ENCODE peak calls at places on chromosomes 3 and 15, in four cellular contexts. F is A549, U is SK-N-SH, Z is GM12878. O is an unnamed sample.

GRCh38 chr3:141255864-141256263 is 24.2 kb downstream of the PXYLP1 start:
- DNase-seq in F (peak; percentile 55), U (no peak), Z (no peak), O (peak; percentile 35)

GRCh38 chr15:57969355-57969754 is 96.2 kb downstream of the ALDH1A2 start:
- DNase-seq in F (peak; percentile 27), U (no peak), Z (no peak), O (no peak)

GRCh38 chr15:77497108-77497737 is 76.5 kb downstream of the HMG20A start:
- DNase-seq in F (no peak), U (peak; percentile 66), Z (no peak), O (no peak)

GRCh38 chr3:119891944-119892721 is 110.2 kb downstream of the NR1I2 start:
- DNase-seq in F (peak; percentile 74), U (peak; percentile 23), Z (peak; percentile 30), O (peak; percentile 55)

GRCh38 chr3:158953131-158953530 is 151.3 kb downstream of the MFSD1 start:
- DNase-seq in F (no peak), U (no peak), Z (no peak), O (no peak)

GRCh38 chr3:73707772-73708171 is 83.0 kb upstream of the PDZRN3 start:
- DNase-seq in F (no peak), U (no peak), Z (no peak), O (no peak)

GRCh38 chr15:99476413-99477222 is 89.2 kb upstream of the MEF2A start:
- DNase-seq in F (peak; percentile 87), U (peak; percentile 78), Z (no peak), O (peak; percentile 73)

GRCh38 chr3:170905862-170906261 is 2.6 kb downstream of the EIF5A2 start:
- DNase-seq in F (no peak), U (no peak), Z (no peak), O (no peak)

GRCh38 chr3:194139085-194139976 is 3.4 kb downstream of the HES1 start:
- DNase-seq in F (peak; percentile 69), U (peak; percentile 83), Z (no peak), O (peak; percentile 52)

GRCh38 chr3:184085389-184085852 is 11.4 kb upstream of the HTR3E start:
- DNase-seq in F (peak; percentile 21), U (no peak), Z (no peak), O (no peak)

GRCh38 chr15:68507447-68507846 is 71.3 kb upstream of the CORO2B start:
- DNase-seq in F (no peak), U (no peak), Z (no peak), O (no peak)

GRCh38 chr15:26065723-26066122 is 202.6 kb upstream of the ATP10A start:
- DNase-seq in F (no peak), U (no peak), Z (no peak), O (no peak)

GRCh38 chr3:158710601-158711000 is 21.7 kb downstream of the RARRES1 start:
- DNase-seq in F (no peak), U (no peak), Z (no peak), O (no peak)

GRCh38 chr15:74311734-74312444 is 55.6 kb downstream of the CYP11A1 start:
- DNase-seq in F (peak; percentile 34), U (peak; percentile 70), Z (no peak), O (peak; percentile 34)

GRCh38 chr3:154758109-154758868 is 321.8 kb upstream of the MME start:
- DNase-seq in F (peak; percentile 25), U (peak; percentile 19), Z (no peak), O (no peak)

GRCh38 chr3:185089343-185089742 is 63.5 kb downstream of the C3orf70 start:
- DNase-seq in F (no peak), U (no peak), Z (no peak), O (no peak)

GRCh38 chr3:80676869-80677268 is 909.1 kb upstream of the ROBO1 start:
- DNase-seq in F (no peak), U (no peak), Z (no peak), O (no peak)

GRCh38 chr3:13564751-13565560 is 16.0 kb downstream of the FBLN2 start:
- DNase-seq in F (no peak), U (no peak), Z (no peak), O (no peak)

GRCh38 chr15:74172751-74173544 is 562 bp upstream of the ISLR start:
- DNase-seq in F (no peak), U (peak; percentile 61), Z (no peak), O (no peak)

GRCh38 chr3:183202004-183202722 is 39.6 kb upstream of the LAMP3 start:
- DNase-seq in F (no peak), U (no peak), Z (no peak), O (no peak)

GRCh38 chr3:149153402-149153801 is 24.0 kb downstream of the HPS3 start:
- DNase-seq in F (no peak), U (no peak), Z (no peak), O (no peak)

GRCh38 chr3:62677926-62678325 is 197.3 kb downstream of the CADPS start:
- DNase-seq in F (no peak), U (no peak), Z (no peak), O (no peak)

GRCh38 chr3:126666002-126666401 is 11.1 kb upstream of the TXNRD3 start:
- DNase-seq in F (no peak), U (no peak), Z (no peak), O (no peak)
- TF ChIP-seq PBX3 in F (no peak), U (no peak), Z (no peak), O (no peak)

GRCh38 chr3:52050571-52050970 is 5.8 kb downstream of the DUSP7 start:
- DNase-seq in F (no peak), U (no peak), Z (no peak), O (no peak)

GRCh38 chr3:52053307-52054304 is 2.8 kb downstream of the DUSP7 start:
- DNase-seq in F (no peak), U (no peak), Z (peak; percentile 45), O (no peak)

GRCh38 chr3:52054689-52055511 is 1.5 kb downstream of the DUSP7 start:
- DNase-seq in F (no peak), U (peak; percentile 71), Z (no peak), O (no peak)

GRCh38 chr3:52051444-52051843 is 4.9 kb downstream of the DUSP7 start:
- DNase-seq in F (no peak), U (no peak), Z (no peak), O (no peak)

DNA sequence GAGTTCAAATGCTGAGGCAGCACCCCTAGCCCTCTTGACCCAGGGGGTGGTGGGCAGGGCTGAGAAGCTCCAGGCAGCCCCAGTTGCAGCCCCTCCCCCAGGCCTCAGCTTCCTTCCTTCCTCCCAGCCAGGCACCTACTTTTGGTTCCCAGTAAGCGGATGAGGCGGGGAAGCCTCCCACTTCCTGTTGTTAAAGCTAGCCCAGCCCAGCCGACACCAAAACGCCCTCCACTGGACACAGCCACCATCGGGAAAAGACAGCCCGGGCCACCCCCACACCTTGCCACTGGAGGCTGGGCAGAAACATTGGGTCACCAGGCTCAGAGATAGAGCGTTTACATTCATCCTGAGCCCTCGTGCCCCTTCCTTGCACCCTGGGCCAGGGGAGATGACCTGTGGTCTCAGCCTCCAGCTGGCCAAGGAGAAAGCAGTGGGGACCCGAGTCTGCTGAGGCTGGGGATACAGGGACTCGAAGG is 3.5 kb downstream of the DUSP7 start:
- DNase-seq in F (peak; percentile 61), U (peak; percentile 76), Z (peak; percentile 36), O (peak; percentile 53)
- TF ChIP-seq PBX3 in F (no peak), U (no peak), Z (no peak), O (no peak)

GRCh38 chr3:64825404-64825803 is 137.6 kb upstream of the ADAMTS9 start:
- DNase-seq in F (no peak), U (no peak), Z (no peak), O (no peak)

GRCh38 chr3:64829331-64829730 is 141.5 kb upstream of the ADAMTS9 start:
- DNase-seq in F (no peak), U (no peak), Z (no peak), O (no peak)

GRCh38 chr3:64824281-64824980 is 136.6 kb upstream of the ADAMTS9 start:
- DNase-seq in F (no peak), U (no peak), Z (no peak), O (no peak)

GRCh38 chr3:64830681-64831080 is 142.9 kb upstream of the ADAMTS9 start:
- DNase-seq in F (no peak), U (no peak), Z (no peak), O (no peak)

DNA sequence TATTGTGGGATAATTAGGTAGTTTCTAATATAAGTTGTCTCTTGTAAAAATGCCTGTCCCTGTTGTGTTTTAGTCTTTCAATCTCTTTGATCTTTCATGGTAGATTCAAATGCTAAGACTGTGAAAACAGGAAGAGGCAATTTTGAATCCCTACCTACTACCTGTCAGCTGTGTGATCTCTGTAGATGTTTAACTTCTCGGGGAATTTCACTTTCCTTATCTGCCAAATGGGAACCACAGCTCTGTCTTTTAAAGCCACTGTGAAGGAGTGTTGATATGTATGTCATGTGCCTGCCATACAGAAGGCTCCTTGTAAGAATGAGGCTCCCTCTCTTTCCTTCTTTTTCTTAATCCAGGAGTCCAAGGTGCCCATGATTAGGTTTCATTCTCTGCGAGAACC is 139.6 kb upstream of the ADAMTS9 start:
- DNase-seq in F (no peak), U (no peak), Z (no peak), O (no peak)
- TF ChIP-seq PBX3 in F (no peak), U (no peak), Z (no peak), O (no peak)

DNA sequence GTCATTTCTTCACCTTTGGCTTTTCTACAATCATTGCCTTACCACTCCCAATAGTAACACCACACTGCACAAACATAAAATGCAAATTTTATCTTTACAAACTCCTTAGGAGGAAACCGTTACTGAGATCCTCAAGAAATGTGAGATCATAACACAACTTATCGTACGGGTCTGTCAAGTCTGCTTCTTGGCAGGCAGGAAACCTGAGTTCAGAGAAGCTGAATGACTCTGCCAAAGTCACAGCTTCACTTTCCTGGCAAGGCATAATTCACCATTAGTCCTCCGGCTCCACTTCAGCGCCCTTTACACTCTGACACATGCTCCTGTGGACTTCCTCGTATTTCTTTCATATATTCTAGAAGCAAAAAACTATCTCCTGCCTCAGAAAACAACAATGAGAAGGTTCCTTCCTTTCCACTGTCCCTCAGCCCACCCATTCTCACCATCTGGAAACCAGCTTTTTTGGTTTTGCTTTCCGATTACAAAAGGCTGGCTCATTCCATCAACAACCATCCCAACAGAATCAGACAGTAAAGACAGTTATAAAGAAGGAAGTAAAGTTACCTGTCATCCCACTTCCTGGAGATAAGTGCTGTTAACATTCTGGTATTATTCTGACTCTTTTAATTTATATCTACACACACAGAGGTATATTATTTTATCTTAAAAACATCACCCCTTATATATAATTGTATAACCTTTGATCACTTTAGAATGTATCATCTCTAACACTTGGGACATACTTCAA is 223.4 kb downstream of the STT3B start:
- DNase-seq in F (no peak), U (no peak), Z (no peak), O (no peak)
- TF ChIP-seq PBX3 in F (no peak), U (no peak), Z (no peak), O (no peak)

DNA sequence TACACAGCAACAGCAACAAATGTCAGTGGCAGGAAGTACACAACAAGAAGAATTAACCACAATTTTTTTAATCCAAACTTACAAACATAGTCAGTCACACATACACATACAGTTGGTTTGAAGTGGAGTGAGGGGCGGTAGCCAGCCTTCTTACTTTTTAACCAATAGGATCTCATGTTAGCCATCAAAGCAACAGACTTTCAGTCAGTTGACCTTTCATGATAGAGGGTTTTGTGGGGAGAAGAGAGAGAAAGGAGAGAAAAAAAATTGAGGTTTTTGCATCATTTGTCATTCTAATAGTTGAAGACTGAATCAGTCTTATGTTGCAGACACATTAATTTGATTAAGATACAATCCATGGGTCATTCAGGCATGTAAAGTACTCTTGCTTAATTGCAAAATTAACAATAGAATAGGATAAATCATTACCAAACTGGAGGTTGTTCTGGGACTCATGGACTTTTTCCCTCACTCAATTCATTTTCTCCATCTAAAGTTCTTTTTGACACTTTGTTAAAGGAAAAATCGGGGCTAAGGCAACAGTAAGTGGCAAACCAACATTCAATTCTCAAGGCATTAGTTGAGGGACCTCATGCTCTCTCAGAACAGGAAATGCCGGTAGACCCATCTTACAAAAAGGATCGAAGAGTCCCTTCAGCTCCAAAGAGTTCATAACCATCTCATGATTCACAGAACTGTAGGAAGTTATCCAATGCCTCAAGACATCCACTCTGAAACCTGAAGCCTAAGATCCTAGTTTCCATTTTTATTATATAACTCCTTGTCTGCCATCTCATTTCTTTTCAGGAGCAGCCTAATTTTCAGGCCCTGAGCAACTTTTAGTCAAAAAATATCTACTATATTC is 159.5 kb upstream of the LPP start:
- DNase-seq in F (no peak), U (no peak), Z (no peak), O (no peak)
- TF ChIP-seq PBX3 in F (no peak), U (peak; percentile 2), Z (no peak), O (no peak)